ENCODE peak calls at places on chromosome 13, in five cellular contexts. One of them, this sample, is unnamed. For H3K9me3 and H3K4me1, the result is how much of the 10 kb centered on the place peaks cover.

GRCh38 chr13:99383511-99383921 is 76.3 kb upstream of the GPR183 start:
- DNase-seq in Peyer's patch: no peak
- DNase-seq in CD4-positive, alpha-beta memory T cell: no peak
- DNase-seq in heart right ventricle: no peak
- DNase-seq in ascending aorta: no peak
- DNase-seq in this sample: no peak

GRCh38 chr13:78317030-78317429 is 286.3 kb downstream of the POU4F1 start:
- DNase-seq in Peyer's patch: no peak
- DNase-seq in CD4-positive, alpha-beta memory T cell: no peak
- DNase-seq in heart right ventricle: no peak
- DNase-seq in ascending aorta: no peak
- DNase-seq in this sample: no peak

GRCh38 chr13:41700790-41701310 is 243.5 kb downstream of the RGCC start:
- DNase-seq in Peyer's patch: no peak
- DNase-seq in CD4-positive, alpha-beta memory T cell: no peak
- DNase-seq in heart right ventricle: peak
- DNase-seq in ascending aorta: no peak
- DNase-seq in this sample: no peak

GRCh38 chr13:114161644-114162532 is 17.2 kb upstream of the CFAP97D2 start:
- DNase-seq in Peyer's patch: peak
- DNase-seq in CD4-positive, alpha-beta memory T cell: peak
- DNase-seq in heart right ventricle: peak
- DNase-seq in ascending aorta: no peak
- DNase-seq in this sample: peak

GRCh38 chr13:45953082-45953481 is 99.5 kb downstream of the ZC3H13 start:
- DNase-seq in Peyer's patch: no peak
- DNase-seq in CD4-positive, alpha-beta memory T cell: no peak
- DNase-seq in heart right ventricle: no peak
- DNase-seq in ascending aorta: no peak
- DNase-seq in this sample: no peak

GRCh38 chr13:33392794-33393371 is 107.3 kb upstream of the STARD13 start:
- DNase-seq in Peyer's patch: no peak
- DNase-seq in CD4-positive, alpha-beta memory T cell: no peak
- DNase-seq in heart right ventricle: no peak
- DNase-seq in ascending aorta: no peak
- DNase-seq in this sample: peak

GRCh38 chr13:113647351-113648217 is 10.4 kb downstream of the ATP4B start:
- DNase-seq in Peyer's patch: peak
- DNase-seq in CD4-positive, alpha-beta memory T cell: no peak
- DNase-seq in heart right ventricle: peak
- DNase-seq in ascending aorta: peak
- DNase-seq in this sample: peak

GRCh38 chr13:99351772-99352171 is 44.6 kb upstream of the GPR183 start:
- DNase-seq in Peyer's patch: no peak
- DNase-seq in CD4-positive, alpha-beta memory T cell: peak
- DNase-seq in heart right ventricle: no peak
- DNase-seq in ascending aorta: no peak
- DNase-seq in this sample: peak

GRCh38 chr13:67200183-67200582 is 30.0 kb downstream of the PCDH9 start:
- DNase-seq in Peyer's patch: no peak
- DNase-seq in CD4-positive, alpha-beta memory T cell: no peak
- DNase-seq in heart right ventricle: no peak
- DNase-seq in ascending aorta: no peak
- DNase-seq in this sample: no peak

GRCh38 chr13:78604782-78605611 is 1.6 kb upstream of the POU4F1 start:
- DNase-seq in Peyer's patch: no peak
- DNase-seq in CD4-positive, alpha-beta memory T cell: no peak
- DNase-seq in heart right ventricle: no peak
- DNase-seq in ascending aorta: no peak
- DNase-seq in this sample: peak

GRCh38 chr13:100787899-100788298 is 113.3 kb upstream of the TMTC4 start:
- DNase-seq in Peyer's patch: no peak
- DNase-seq in CD4-positive, alpha-beta memory T cell: no peak
- DNase-seq in heart right ventricle: no peak
- DNase-seq in ascending aorta: no peak
- DNase-seq in this sample: no peak

GRCh38 chr13:46908511-46908910 is 11.7 kb upstream of the HTR2A start:
- DNase-seq in Peyer's patch: no peak
- DNase-seq in CD4-positive, alpha-beta memory T cell: no peak
- DNase-seq in heart right ventricle: no peak
- DNase-seq in ascending aorta: no peak
- DNase-seq in this sample: no peak

GRCh38 chr13:113485545-113485944 is 5.0 kb downstream of the DCUN1D2 start:
- DNase-seq in Peyer's patch: no peak
- DNase-seq in CD4-positive, alpha-beta memory T cell: no peak
- DNase-seq in heart right ventricle: no peak
- DNase-seq in ascending aorta: no peak
- DNase-seq in this sample: no peak

GRCh38 chr13:109412232-109412935 is 374.0 kb downstream of the IRS2 start:
- DNase-seq in Peyer's patch: peak
- DNase-seq in CD4-positive, alpha-beta memory T cell: no peak
- DNase-seq in heart right ventricle: peak
- DNase-seq in ascending aorta: no peak
- DNase-seq in this sample: peak

GRCh38 chr13:110338441-110339101 is 31.5 kb downstream of the COL4A2 start:
- DNase-seq in Peyer's patch: no peak
- DNase-seq in CD4-positive, alpha-beta memory T cell: no peak
- DNase-seq in heart right ventricle: peak
- DNase-seq in ascending aorta: no peak
- DNase-seq in this sample: no peak

GRCh38 chr13:113205428-113205931 is 3.0 kb downstream of the PCID2 start:
- DNase-seq in Peyer's patch: no peak
- DNase-seq in CD4-positive, alpha-beta memory T cell: no peak
- DNase-seq in heart right ventricle: no peak
- DNase-seq in ascending aorta: no peak
- DNase-seq in this sample: no peak

GRCh38 chr13:99352351-99353271 is 45.4 kb upstream of the GPR183 start:
- DNase-seq in Peyer's patch: no peak
- DNase-seq in CD4-positive, alpha-beta memory T cell: peak
- DNase-seq in heart right ventricle: no peak
- DNase-seq in ascending aorta: no peak
- DNase-seq in this sample: no peak

GRCh38 chr13:20101467-20102316 is 59.2 kb downstream of the GJA3 start:
- DNase-seq in Peyer's patch: no peak
- DNase-seq in CD4-positive, alpha-beta memory T cell: no peak
- DNase-seq in heart right ventricle: no peak
- DNase-seq in ascending aorta: no peak
- DNase-seq in this sample: no peak

GRCh38 chr13:43686557-43686956 is 100.2 kb downstream of the ENOX1 start:
- DNase-seq in Peyer's patch: no peak
- DNase-seq in CD4-positive, alpha-beta memory T cell: no peak
- DNase-seq in heart right ventricle: peak
- DNase-seq in ascending aorta: no peak
- DNase-seq in this sample: no peak

GRCh38 chr13:33183431-33184130 is 102.0 kb downstream of the STARD13 start:
- DNase-seq in Peyer's patch: no peak
- DNase-seq in CD4-positive, alpha-beta memory T cell: no peak
- DNase-seq in heart right ventricle: no peak
- DNase-seq in ascending aorta: no peak
- DNase-seq in this sample: no peak

GRCh38 chr13:89568276-89568675 is 1779.2 kb upstream of the MIR17HG start:
- DNase-seq in Peyer's patch: no peak
- DNase-seq in CD4-positive, alpha-beta memory T cell: no peak
- DNase-seq in heart right ventricle: no peak
- DNase-seq in ascending aorta: no peak
- DNase-seq in this sample: no peak

GRCh38 chr13:95579303-95579702 is 26.8 kb downstream of the CLDN10 start:
- DNase-seq in Peyer's patch: no peak
- DNase-seq in CD4-positive, alpha-beta memory T cell: no peak
- DNase-seq in heart right ventricle: no peak
- DNase-seq in ascending aorta: no peak
- DNase-seq in this sample: no peak

GRCh38 chr13:83440465-83440864 is 441.8 kb downstream of the SLITRK1 start:
- DNase-seq in Peyer's patch: no peak
- DNase-seq in CD4-positive, alpha-beta memory T cell: no peak
- DNase-seq in heart right ventricle: no peak
- DNase-seq in ascending aorta: no peak
- DNase-seq in this sample: no peak

GRCh38 chr13:91620670-91621141 is 222.3 kb downstream of the GPC5 start:
- DNase-seq in Peyer's patch: no peak
- DNase-seq in CD4-positive, alpha-beta memory T cell: no peak
- DNase-seq in heart right ventricle: no peak
- DNase-seq in ascending aorta: no peak
- DNase-seq in this sample: no peak

GRCh38 chr13:71874490-71874889 is 7.5 kb upstream of the DACH1 start:
- DNase-seq in Peyer's patch: no peak
- DNase-seq in CD4-positive, alpha-beta memory T cell: no peak
- DNase-seq in heart right ventricle: no peak
- DNase-seq in ascending aorta: no peak
- DNase-seq in this sample: peak

GRCh38 chr13:30576528-30576927 is 41.2 kb upstream of the USPL1 start:
- DNase-seq in Peyer's patch: no peak
- DNase-seq in CD4-positive, alpha-beta memory T cell: peak
- DNase-seq in heart right ventricle: peak
- DNase-seq in ascending aorta: no peak
- DNase-seq in this sample: peak

DNA sequence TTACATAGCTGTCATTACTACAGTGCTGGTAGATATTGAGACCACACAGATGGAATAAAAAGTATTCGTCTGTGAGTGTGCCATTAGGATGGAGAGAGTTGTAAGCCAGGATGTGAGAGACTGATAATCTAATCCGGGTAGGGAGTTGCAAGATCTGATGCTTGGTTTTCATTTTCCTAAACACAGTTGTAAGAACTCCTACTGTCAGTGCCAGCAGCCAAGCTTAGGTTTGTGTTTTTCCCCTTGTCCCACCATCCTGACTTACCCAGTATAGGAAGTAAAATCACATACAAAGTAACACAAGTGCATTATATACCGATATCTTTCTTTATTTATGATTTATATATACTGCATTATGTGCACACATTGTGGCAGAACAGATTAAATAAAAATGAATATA is 726.4 kb upstream of the PCDH20 start:
- DNase-seq in Peyer's patch: no peak
- DNase-seq in CD4-positive, alpha-beta memory T cell: no peak
- DNase-seq in heart right ventricle: no peak
- DNase-seq in ascending aorta: no peak
- DNase-seq in this sample: no peak
- H3K9me3 ChIP-seq in Peyer's patch: under half
- H3K9me3 ChIP-seq in CD4-positive, alpha-beta memory T cell: under half
- H3K9me3 ChIP-seq in heart right ventricle: under half
- H3K9me3 ChIP-seq in ascending aorta: under half
- H3K9me3 ChIP-seq in this sample: under half

GRCh38 chr13:27120811-27121210 is 50.8 kb downstream of the USP12 start:
- DNase-seq in Peyer's patch: no peak
- DNase-seq in CD4-positive, alpha-beta memory T cell: no peak
- DNase-seq in heart right ventricle: no peak
- DNase-seq in ascending aorta: no peak
- DNase-seq in this sample: no peak
- H3K4me1 ChIP-seq in Peyer's patch: under half
- H3K4me1 ChIP-seq in CD4-positive, alpha-beta memory T cell: under half
- H3K4me1 ChIP-seq in heart right ventricle: under half
- H3K4me1 ChIP-seq in ascending aorta: under half
- H3K4me1 ChIP-seq in this sample: under half

GRCh38 chr13:28964831-28965230 is 144.7 kb downstream of the MTUS2 start:
- DNase-seq in Peyer's patch: no peak
- DNase-seq in CD4-positive, alpha-beta memory T cell: no peak
- DNase-seq in heart right ventricle: no peak
- DNase-seq in ascending aorta: no peak
- DNase-seq in this sample: no peak
- H3K9me3 ChIP-seq in Peyer's patch: under half
- H3K9me3 ChIP-seq in CD4-positive, alpha-beta memory T cell: under half
- H3K9me3 ChIP-seq in heart right ventricle: under half
- H3K9me3 ChIP-seq in ascending aorta: under half
- H3K9me3 ChIP-seq in this sample: under half

GRCh38 chr13:22061806-22062391 is 391.0 kb downstream of the FGF9 start:
- DNase-seq in Peyer's patch: no peak
- DNase-seq in CD4-positive, alpha-beta memory T cell: peak
- DNase-seq in heart right ventricle: no peak
- DNase-seq in ascending aorta: no peak
- DNase-seq in this sample: peak

GRCh38 chr13:22061371-22061805 is 390.5 kb downstream of the FGF9 start:
- DNase-seq in Peyer's patch: no peak
- DNase-seq in CD4-positive, alpha-beta memory T cell: peak
- DNase-seq in heart right ventricle: no peak
- DNase-seq in ascending aorta: no peak
- DNase-seq in this sample: peak

GRCh38 chr13:22063416-22064124 is 392.7 kb downstream of the FGF9 start:
- DNase-seq in Peyer's patch: no peak
- DNase-seq in CD4-positive, alpha-beta memory T cell: no peak
- DNase-seq in heart right ventricle: no peak
- DNase-seq in ascending aorta: no peak
- DNase-seq in this sample: no peak

GRCh38 chr13:22064854-22065646 is 394.2 kb downstream of the FGF9 start:
- DNase-seq in Peyer's patch: no peak
- DNase-seq in CD4-positive, alpha-beta memory T cell: no peak
- DNase-seq in heart right ventricle: no peak
- DNase-seq in ascending aorta: no peak
- DNase-seq in this sample: no peak

GRCh38 chr13:22062478-22063205 is 391.8 kb downstream of the FGF9 start:
- DNase-seq in Peyer's patch: no peak
- DNase-seq in CD4-positive, alpha-beta memory T cell: peak
- DNase-seq in heart right ventricle: no peak
- DNase-seq in ascending aorta: no peak
- DNase-seq in this sample: no peak
- H3K4me1 ChIP-seq in Peyer's patch: under half
- H3K4me1 ChIP-seq in CD4-positive, alpha-beta memory T cell: half or more
- H3K4me1 ChIP-seq in heart right ventricle: under half
- H3K4me1 ChIP-seq in ascending aorta: under half
- H3K4me1 ChIP-seq in this sample: under half

DNA sequence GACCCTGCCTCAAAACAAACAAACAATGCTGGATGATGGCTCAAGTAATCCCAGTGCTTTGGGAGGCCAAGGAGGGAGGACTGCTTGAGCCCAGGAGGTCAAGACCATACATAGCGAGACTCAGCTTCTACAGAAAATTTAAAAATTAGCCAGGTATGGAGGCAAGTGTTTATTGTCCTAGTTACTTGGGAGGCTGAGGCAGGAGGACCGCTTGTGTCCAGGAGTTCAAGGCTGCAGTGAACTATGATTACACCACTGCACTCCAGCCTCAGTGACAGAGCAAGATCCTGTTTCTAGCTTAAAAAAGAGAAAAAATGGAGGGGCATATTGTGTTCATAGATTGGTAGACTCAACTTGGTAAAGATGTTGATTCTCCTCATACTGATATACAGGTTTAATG is 36.2 kb downstream of the KPNA3 start:
- DNase-seq in Peyer's patch: no peak
- DNase-seq in CD4-positive, alpha-beta memory T cell: no peak
- DNase-seq in heart right ventricle: no peak
- DNase-seq in ascending aorta: no peak
- DNase-seq in this sample: no peak
- H3K9me3 ChIP-seq in Peyer's patch: under half
- H3K9me3 ChIP-seq in CD4-positive, alpha-beta memory T cell: under half
- H3K9me3 ChIP-seq in heart right ventricle: under half
- H3K9me3 ChIP-seq in ascending aorta: under half
- H3K9me3 ChIP-seq in this sample: under half

This sample was measured in small intestine.